ENCODE peak calls at places on chromosome 15, in five cellular contexts. Z is IMR-90, R is mesendoderm, Q is H1, T is H9. D is an unnamed sample.
A peak's percentile ranks its signal among the peaks of the same experiment; 100 is the strongest.

GRCh38 chr15:94258246-94258645 is 26.9 kb downstream of the MCTP2 start:
- DNase-seq in Z (no peak), R (no peak), Q (no peak), T (no peak), D (no peak)

GRCh38 chr15:81939604-81940440 is 106.0 kb downstream of the MEX3B start:
- DNase-seq in Z (peak; percentile 81), R (peak; percentile 62), Q (peak; percentile 53), T (no peak), D (peak; percentile 30)

GRCh38 chr15:71237456-71238188 is 122.4 kb downstream of the THSD4 start:
- DNase-seq in Z (peak; percentile 96), R (peak; percentile 27), Q (no peak), T (no peak), D (no peak)

GRCh38 chr15:45265506-45265905 is 13.5 kb downstream of the SLC28A2 start:
- DNase-seq in Z (no peak), R (no peak), Q (no peak), T (no peak), D (no peak)

GRCh38 chr15:101024111-101024695 is 105.0 kb downstream of the LRRK1 start:
- DNase-seq in Z (peak; percentile 96), R (no peak), Q (no peak), T (peak; percentile 10), D (no peak)

GRCh38 chr15:100602822-100603393 is 519 bp downstream of the ASB7 start:
- DNase-seq in Z (peak; percentile 20), R (peak; percentile 88), Q (peak; percentile 83), T (peak; percentile 47), D (no peak)

GRCh38 chr15:80475572-80475971 is 71.4 kb downstream of the ARNT2 start:
- DNase-seq in Z (no peak), R (no peak), Q (no peak), T (no peak), D (no peak)

GRCh38 chr15:25890532-25890931 is 27.4 kb upstream of the ATP10A start:
- DNase-seq in Z (no peak), R (no peak), Q (no peak), T (no peak), D (no peak)

GRCh38 chr15:42375252-42375651 is 16.0 kb downstream of the CAPN3 start:
- DNase-seq in Z (no peak), R (no peak), Q (no peak), T (no peak), D (no peak)

GRCh38 chr15:37907136-37907535 is 27.3 kb upstream of the TMCO5A start:
- DNase-seq in Z (peak; percentile 22), R (peak; percentile 30), Q (no peak), T (no peak), D (no peak)

GRCh38 chr15:81007428-81008064 is 6.8 kb downstream of the TLNRD1 start:
- DNase-seq in Z (no peak), R (no peak), Q (no peak), T (no peak), D (no peak)

GRCh38 chr15:56052389-56053045 is 59.1 kb upstream of the NEDD4 start:
- DNase-seq in Z (peak; percentile 68), R (peak; percentile 66), Q (no peak), T (no peak), D (no peak)

GRCh38 chr15:27683126-27683525 is 416.0 kb downstream of the OCA2 start:
- DNase-seq in Z (no peak), R (no peak), Q (no peak), T (no peak), D (no peak)

GRCh38 chr15:70617076-70617910 is 146.1 kb downstream of the UACA start:
- DNase-seq in Z (no peak), R (no peak), Q (no peak), T (no peak), D (no peak)

GRCh38 chr15:73679964-73680363 is 4.2 kb upstream of the CD276 start:
- DNase-seq in Z (no peak), R (no peak), Q (no peak), T (no peak), D (no peak)

GRCh38 chr15:74937602-74938371 is at the start of gene COX5A:
- DNase-seq in Z (peak; percentile 96), R (peak; percentile 98), Q (peak; percentile 90), T (peak; percentile 96), D (peak; percentile 84)

GRCh38 chr15:71294636-71295241 is 179.5 kb downstream of the THSD4 start:
- DNase-seq in Z (peak; percentile 91), R (no peak), Q (no peak), T (no peak), D (no peak)

GRCh38 chr15:91853501-91853967 is at the start of gene SLCO3A1:
- DNase-seq in Z (peak; percentile 32), R (peak; percentile 63), Q (no peak), T (peak; percentile 68), D (peak; percentile 64)

GRCh38 chr15:82139823-82140268 is 94.0 kb upstream of the MEX3B start:
- DNase-seq in Z (peak; percentile 70), R (peak; percentile 62), Q (no peak), T (no peak), D (peak; percentile 38)

GRCh38 chr15:41790169-41790568 is 15.9 kb downstream of the MAPKBP1 start:
- DNase-seq in Z (no peak), R (no peak), Q (no peak), T (no peak), D (no peak)

GRCh38 chr15:27601239-27601942 is 497.7 kb downstream of the OCA2 start:
- DNase-seq in Z (no peak), R (peak; percentile 37), Q (no peak), T (no peak), D (no peak)

GRCh38 chr15:55789066-55789660 is 46.2 kb upstream of the PRTG start:
- DNase-seq in Z (no peak), R (peak; percentile 69), Q (peak; percentile 88), T (peak; percentile 68), D (no peak)

DNA sequence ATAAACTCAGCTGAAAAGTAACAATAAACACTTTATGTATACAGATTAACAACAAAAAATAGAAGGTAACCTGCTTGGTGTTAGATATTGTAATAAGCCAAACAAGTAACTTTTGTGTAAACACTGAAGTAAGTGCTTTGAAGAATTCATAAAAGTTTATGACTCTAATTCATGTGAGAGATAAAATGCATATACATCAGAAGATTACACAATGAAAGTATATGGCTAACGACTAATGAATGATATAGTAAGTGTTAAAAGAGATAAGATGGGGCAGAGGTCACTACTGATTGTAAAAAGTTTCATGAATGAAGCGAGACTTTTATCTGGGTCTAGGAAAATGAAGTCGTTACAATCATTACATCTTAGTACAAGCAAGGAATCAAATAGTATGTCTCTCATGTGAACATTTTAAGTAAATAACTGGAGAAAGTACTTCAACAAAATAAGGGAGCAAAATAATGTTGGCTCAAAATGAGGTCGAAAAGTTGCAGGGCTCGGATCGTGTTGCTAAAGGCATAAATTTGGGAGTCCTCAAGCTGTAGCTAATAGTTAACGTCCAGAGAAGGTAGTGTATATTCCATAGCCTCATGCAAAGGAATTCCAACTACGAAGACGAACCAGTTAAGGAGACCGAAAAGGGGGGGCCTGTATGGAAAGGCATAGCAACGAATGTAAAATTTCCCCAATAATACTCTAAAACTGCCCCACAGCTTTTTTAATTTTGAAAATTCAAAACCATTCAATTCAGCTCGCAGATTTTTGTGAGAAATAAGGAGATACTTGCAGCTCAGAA is 986 bp upstream of the DUT start:
- DNase-seq in Z (peak; percentile 8), R (peak; percentile 32), Q (no peak), T (no peak), D (no peak)
- H3K27ac ChIP-seq in Z (peak overlapping the region; percentile 90), R (peak overlapping the region; percentile 97), Q (no peak overlapping the region), T (no peak overlapping the region), D (peak overlapping the region; percentile 90)

DNA sequence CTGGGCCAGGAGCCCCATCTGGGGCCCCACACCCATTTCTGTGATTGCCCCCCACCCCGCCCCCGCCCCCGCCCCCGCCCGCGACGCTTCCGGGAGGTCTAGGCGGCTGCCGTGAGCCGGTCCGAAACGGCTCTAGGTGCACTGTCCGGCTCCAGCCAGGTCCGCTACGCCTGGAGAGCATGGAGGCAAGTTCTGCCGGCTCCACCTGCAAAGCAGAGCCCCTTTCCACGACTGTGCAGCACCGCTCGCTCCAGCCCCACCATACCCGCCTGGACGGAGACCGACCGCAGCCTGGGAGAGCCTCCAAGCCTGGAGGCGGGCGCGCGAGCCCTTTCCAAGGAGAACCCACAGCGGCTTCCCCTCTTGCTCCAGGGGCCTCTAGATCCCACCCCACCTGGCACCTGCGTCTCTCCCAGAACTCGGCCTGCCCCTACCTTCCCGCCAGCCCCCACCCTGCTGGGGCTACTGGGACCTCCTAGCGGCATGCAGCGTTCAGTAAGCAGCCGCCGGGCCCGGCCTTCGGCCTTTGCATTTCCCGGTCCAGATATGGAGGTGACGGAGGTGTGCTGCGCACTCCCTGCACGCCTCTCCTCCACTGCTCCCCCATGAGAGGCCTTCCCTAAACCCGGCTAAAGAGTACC is 66.2 kb downstream of the KLF13 start:
- DNase-seq in Z (no peak), R (peak; percentile 36), Q (peak; percentile 64), T (peak; percentile 37), D (no peak)
- H3K18ac ChIP-seq in Z (no peak overlapping the region), R (no peak overlapping the region), Q (peak overlapping the region; percentile 93), T (no peak overlapping the region), D (peak overlapping the region; percentile 87)

DNA sequence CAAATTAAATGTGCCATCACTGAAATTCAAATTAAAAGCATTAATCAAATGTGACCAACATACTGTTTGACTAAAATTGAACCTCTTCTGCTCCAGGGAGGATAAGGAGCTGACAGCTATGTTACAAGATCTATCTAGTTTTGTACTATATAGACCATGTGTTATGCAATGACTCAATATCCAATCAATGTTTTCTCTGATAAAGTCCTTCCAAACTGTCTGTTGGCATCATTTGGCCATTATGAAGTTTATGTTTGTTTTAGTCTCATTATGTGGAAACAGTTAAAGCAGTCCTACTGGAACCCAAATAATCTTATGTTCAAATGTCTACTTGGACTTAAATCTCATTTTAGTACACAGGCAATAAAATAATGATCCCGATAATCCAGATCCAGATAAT is 267.0 kb upstream of the THBS1 start:
- DNase-seq in Z (no peak), R (no peak), Q (no peak), T (no peak), D (no peak)
- H3K27ac ChIP-seq in Z (no peak overlapping the region), R (no peak overlapping the region), Q (no peak overlapping the region), T (no peak overlapping the region), D (no peak overlapping the region)

GRCh38 chr15:49877871-49878511 is 241.0 kb downstream of the ATP8B4 start:
- DNase-seq in Z (peak; percentile 69), R (no peak), Q (no peak), T (no peak), D (no peak)

GRCh38 chr15:49881433-49881832 is 237.6 kb downstream of the ATP8B4 start:
- DNase-seq in Z (no peak), R (no peak), Q (no peak), T (no peak), D (no peak)

GRCh38 chr15:49877117-49877860 is 241.7 kb downstream of the ATP8B4 start:
- DNase-seq in Z (peak; percentile 60), R (peak; percentile 38), Q (no peak), T (no peak), D (no peak)

GRCh38 chr15:49875392-49875791 is 243.6 kb downstream of the ATP8B4 start:
- DNase-seq in Z (no peak), R (peak; percentile 44), Q (no peak), T (no peak), D (no peak)

DNA sequence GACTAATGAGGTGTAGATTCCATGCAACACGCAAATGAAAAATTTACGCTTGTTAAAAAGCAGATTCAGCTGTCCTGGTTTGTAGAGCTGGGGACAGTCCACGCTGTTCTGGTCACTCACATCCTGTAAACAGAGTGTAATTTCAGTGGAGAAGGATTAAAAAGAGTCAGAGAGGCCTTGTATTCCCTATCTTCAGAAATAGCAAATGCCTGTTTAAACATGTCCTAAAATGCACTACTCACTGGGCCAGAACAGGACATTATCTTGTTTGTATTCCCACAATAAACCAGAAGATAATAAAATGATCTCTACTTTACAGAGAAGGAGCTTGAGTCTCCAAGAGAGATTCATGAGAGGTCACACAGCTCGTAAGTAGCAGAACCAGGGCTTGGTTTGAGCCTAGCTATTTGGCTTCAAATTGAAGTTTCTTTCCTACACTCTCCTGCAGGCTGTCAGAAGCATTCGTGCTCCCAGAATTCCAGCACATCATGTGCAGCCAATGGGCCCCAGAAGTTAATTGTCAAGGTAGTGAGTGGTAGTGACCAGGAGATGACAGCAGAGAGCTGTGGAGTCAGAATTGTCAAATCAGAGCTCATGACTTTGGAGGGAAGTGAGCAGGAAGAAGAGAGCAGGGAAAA is 242.5 kb downstream of the ATP8B4 start:
- DNase-seq in Z (no peak), R (peak; percentile 90), Q (peak; percentile 49), T (peak; percentile 81), D (no peak)
- H3K18ac ChIP-seq in Z (peak overlapping the region; percentile 98), R (no peak overlapping the region), Q (no peak overlapping the region), T (no peak overlapping the region), D (no peak overlapping the region)